ENCODE peak calls at places on chromosomes 4 and X, in four cellular contexts. V is heart left ventricle, J is psoas muscle, Q is neural progenitor cell. S is an unnamed sample.

GRCh38 chr4:84814100-84814750 is 152.3 kb downstream of the WDFY3 start:
- DNase-seq in V (no peak), J (no peak), Q (no peak), S (no peak)

GRCh38 chr4:81314196-81314896 is 99.3 kb upstream of the PRKG2 start:
- DNase-seq in V (peak; percentile 56), J (no peak), Q (peak; percentile 12), S (peak; percentile 70)

GRCh38 chr4:28788929-28789490 is 1928.4 kb downstream of the STIM2 start:
- DNase-seq in V (no peak), J (no peak), Q (no peak), S (no peak)

GRCh38 chr4:186859420-186859819 is 135.8 kb upstream of the FAT1 start:
- DNase-seq in V (no peak), J (no peak), Q (no peak), S (no peak)

GRCh38 chr4:168589154-168589553 is 92.3 kb downstream of the PALLD start:
- DNase-seq in V (no peak), J (no peak), Q (no peak), S (no peak)

GRCh38 chr4:137707626-137708025 is 175.3 kb upstream of the PCDH18 start:
- DNase-seq in V (no peak), J (no peak), Q (no peak), S (no peak)

GRCh38 chrX:132614297-132614696 is 125.5 kb upstream of the MBNL3 start:
- DNase-seq in V (no peak), J (no peak), Q (peak; percentile 23), S (no peak)

GRCh38 chrX:132127748-132128147 is at the start of gene FRMD7:
- DNase-seq in V (no peak), J (no peak), Q (no peak), S (no peak)

GRCh38 chr4:184274288-184274951 is 56.7 kb upstream of the ENPP6 start:
- DNase-seq in V (no peak), J (no peak), Q (no peak), S (no peak)

GRCh38 chr4:184279496-184280082 is 61.9 kb upstream of the ENPP6 start:
- DNase-seq in V (no peak), J (no peak), Q (no peak), S (peak; percentile 16)

GRCh38 chr4:184273166-184274147 is 55.8 kb upstream of the ENPP6 start:
- DNase-seq in V (no peak), J (no peak), Q (no peak), S (peak; percentile 28)

GRCh38 chr4:184280104-184280503 is 62.4 kb upstream of the ENPP6 start:
- DNase-seq in V (no peak), J (no peak), Q (no peak), S (no peak)

GRCh38 chr4:184275766-184276165 is 58.1 kb upstream of the ENPP6 start:
- DNase-seq in V (no peak), J (no peak), Q (no peak), S (no peak)
- H3K4me1 ChIP-seq in V (peaks cover 9% of the 10 kb centered on the region), J (no peaks in the 10 kb centered on the region), Q (no peaks in the 10 kb centered on the region), S (no peaks in the 10 kb centered on the region)

GRCh38 chr4:142752331-142752830 is 93.7 kb downstream of the INPP4B start:
- DNase-seq in V (no peak), J (no peak), Q (peak; percentile 53), S (no peak)
- H3K27ac ChIP-seq in V (no peak overlapping the region), J (no peak overlapping the region), Q (peak overlapping the region; percentile 90), S (no peak overlapping the region)

DNA sequence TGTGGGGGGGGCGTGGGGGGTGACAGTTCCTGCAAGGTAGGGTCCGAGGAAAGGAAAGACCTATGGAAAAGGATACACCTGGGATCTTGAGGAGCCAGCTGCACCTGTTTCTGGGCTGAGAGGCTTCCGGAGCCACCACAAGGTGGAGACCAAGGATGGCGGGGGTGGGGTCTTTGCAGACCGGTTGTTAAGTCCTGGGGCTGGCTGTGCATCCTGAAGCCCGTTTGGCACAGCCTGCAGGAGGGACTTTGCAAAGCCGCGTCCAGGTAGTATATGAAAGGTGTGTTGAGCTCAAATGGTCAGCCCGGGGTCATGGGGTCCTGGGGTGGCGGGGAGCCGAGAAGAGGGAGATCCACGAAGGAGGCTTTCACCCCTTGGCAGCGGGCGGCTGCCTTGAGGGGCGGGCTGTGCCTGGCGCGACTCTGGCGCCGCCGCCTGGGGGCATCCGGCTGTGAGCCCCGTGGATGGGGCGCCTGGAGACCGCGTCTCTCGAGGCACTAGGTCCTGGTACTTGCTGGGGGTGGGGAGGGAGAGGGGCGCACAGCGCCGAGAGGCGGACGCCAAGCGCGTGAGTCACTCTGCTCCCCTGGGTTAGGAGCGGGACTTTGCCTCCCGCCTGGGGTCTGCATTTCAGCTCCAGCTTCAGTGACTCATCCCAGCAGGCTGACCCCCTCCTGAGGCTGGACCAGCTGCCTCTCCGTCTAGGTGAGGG is 58.2 kb upstream of the DYNLT3 start:
- DNase-seq in V (no peak), J (no peak), Q (peak; percentile 69), S (no peak)
- H3K4me3 ChIP-seq in V (peak overlapping the region; percentile 17), J (no peak overlapping the region), Q (peak overlapping the region; percentile 52), S (peak overlapping the region; percentile 29)

GRCh38 chr4:87014284-87014782 is 79.5 kb downstream of the AFF1 start:
- DNase-seq in V (no peak), J (no peak), Q (no peak), S (no peak)
- H3K4me1 ChIP-seq in V (peaks cover 96% of the 10 kb centered on the region), J (peaks cover 96% of the 10 kb centered on the region), Q (peaks cover 48% of the 10 kb centered on the region), S (peaks cover 91% of the 10 kb centered on the region)

GRCh38 chrX:139832728-139833309 is 100.0 kb downstream of the ATP11C start:
- DNase-seq in V (no peak), J (no peak), Q (no peak), S (no peak)

GRCh38 chrX:139828830-139829229 is 104.0 kb downstream of the ATP11C start:
- DNase-seq in V (no peak), J (no peak), Q (no peak), S (no peak)

GRCh38 chrX:139834879-139835278 is 98.0 kb downstream of the ATP11C start:
- DNase-seq in V (no peak), J (no peak), Q (no peak), S (no peak)

GRCh38 chrX:139831017-139831416 is 101.8 kb downstream of the ATP11C start:
- DNase-seq in V (no peak), J (no peak), Q (no peak), S (no peak)

GRCh38 chrX:139831689-139832456 is 101.0 kb downstream of the ATP11C start:
- DNase-seq in V (no peak), J (no peak), Q (peak; percentile 18), S (no peak)
- H3K27ac ChIP-seq in V (no peak overlapping the region), J (no peak overlapping the region), Q (peak overlapping the region; percentile 39), S (no peak overlapping the region)

GRCh38 chrX:119363391-119363790 is 35.7 kb upstream of the SLC25A43 start:
- DNase-seq in V (no peak), J (no peak), Q (no peak), S (no peak)
- H3K4me3 ChIP-seq in V (no peak overlapping the region), J (no peak overlapping the region), Q (no peak overlapping the region), S (no peak overlapping the region)